ENCODE peak calls at places on chromosomes 3 and 15, in five cellular contexts. U is upper lobe of right lung; Y is adrenal gland; C is esophagus squamous epithelium; V is CD4-positive, alpha-beta memory T cell. A is an unnamed sample.

GRCh38 chr3:116340680-116341216 is 104.5 kb downstream of the LSAMP start:
- DNase-seq in U (no peak), Y (no peak), C (no peak), V (no peak), A (no peak)

GRCh38 chr3:114380233-114380645 is 86.4 kb downstream of the TIGIT start:
- DNase-seq in U (no peak), Y (peak; percentile 82), C (no peak), V (no peak), A (peak; percentile 52)

GRCh38 chr15:70156781-70157261 is 59.1 kb upstream of the TLE3 start:
- DNase-seq in U (peak; percentile 62), Y (peak; percentile 79), C (no peak), V (no peak), A (no peak)

GRCh38 chr15:61556037-61556648 is 327.0 kb upstream of the RORA start:
- DNase-seq in U (no peak), Y (no peak), C (no peak), V (no peak), A (no peak)

GRCh38 chr15:33126559-33127290 is 67.8 kb downstream of the FMN1 start:
- DNase-seq in U (peak; percentile 67), Y (peak; percentile 66), C (no peak), V (peak; percentile 76), A (peak; percentile 89)

GRCh38 chr3:31934018-31934417 is 47.0 kb downstream of the OSBPL10 start:
- DNase-seq in U (no peak), Y (no peak), C (no peak), V (no peak), A (no peak)

GRCh38 chr3:14141144-14141543 is 16.3 kb downstream of the TMEM43 start:
- DNase-seq in U (no peak), Y (peak; percentile 35), C (no peak), V (no peak), A (no peak)

GRCh38 chr15:99343836-99344551 is 92.7 kb downstream of the LRRC28 start:
- DNase-seq in U (no peak), Y (no peak), C (no peak), V (peak; percentile 17), A (no peak)

GRCh38 chr3:113151475-113152031 is 59.8 kb upstream of the BOC start:
- DNase-seq in U (no peak), Y (peak; percentile 66), C (no peak), V (no peak), A (peak; percentile 47)

GRCh38 chr3:132090921-132091320 is 56.1 kb upstream of the CPNE4 start:
- DNase-seq in U (no peak), Y (no peak), C (no peak), V (no peak), A (no peak)

GRCh38 chr3:133757701-133758319 is 11.6 kb downstream of the TF start:
- DNase-seq in U (no peak), Y (no peak), C (no peak), V (no peak), A (no peak)

GRCh38 chr3:126351771-126352475 is 5.3 kb downstream of the KLF15 start:
- DNase-seq in U (peak; percentile 63), Y (peak; percentile 48), C (no peak), V (no peak), A (no peak)

GRCh38 chr3:134008630-134009156 is 21.0 kb downstream of the SLCO2A1 start:
- DNase-seq in U (no peak), Y (peak; percentile 54), C (no peak), V (no peak), A (no peak)

GRCh38 chr3:82093641-82094040 is 332.2 kb upstream of the GBE1 start:
- DNase-seq in U (no peak), Y (no peak), C (no peak), V (no peak), A (no peak)

GRCh38 chr3:52210550-52211046 is 12.6 kb downstream of the ALAS1 start:
- DNase-seq in U (no peak), Y (no peak), C (no peak), V (no peak), A (peak; percentile 77)

GRCh38 chr3:136856665-136857064 is 5.3 kb upstream of the NCK1 start:
- DNase-seq in U (no peak), Y (no peak), C (no peak), V (no peak), A (no peak)

GRCh38 chr15:56496635-56497034 is 31.7 kb upstream of the MNS1 start:
- DNase-seq in U (no peak), Y (no peak), C (no peak), V (peak; percentile 27), A (peak; percentile 77)

GRCh38 chr3:158273646-158274045 is 163.8 kb downstream of the RSRC1 start:
- DNase-seq in U (no peak), Y (no peak), C (no peak), V (no peak), A (no peak)

GRCh38 chr3:38029400-38030125 is at the start of gene PLCD1:
- DNase-seq in U (peak; percentile 92), Y (no peak), C (no peak), V (peak; percentile 49), A (peak; percentile 89)

GRCh38 chr3:43153189-43154083 is 47.6 kb upstream of the POMGNT2 start:
- DNase-seq in U (peak; percentile 63), Y (peak; percentile 91), C (no peak), V (no peak), A (peak; percentile 57)

GRCh38 chr15:64348455-64348854 is 7.5 kb downstream of the CSNK1G1 start:
- DNase-seq in U (no peak), Y (no peak), C (no peak), V (no peak), A (no peak)

GRCh38 chr3:159829056-159829995 is 159.3 kb upstream of the IL12A start:
- DNase-seq in U (no peak), Y (peak; percentile 90), C (no peak), V (no peak), A (peak; percentile 54)

GRCh38 chr15:59703979-59704796 is 15.1 kb upstream of the BNIP2 start:
- DNase-seq in U (no peak), Y (no peak), C (no peak), V (no peak), A (no peak)

GRCh38 chr3:14948609-14949038 is 1.2 kb downstream of the NR2C2 start:
- DNase-seq in U (no peak), Y (no peak), C (no peak), V (no peak), A (no peak)

GRCh38 chr3:104669083-104669482 is 697.6 kb upstream of the ALCAM start:
- DNase-seq in U (no peak), Y (no peak), C (no peak), V (no peak), A (no peak)

GRCh38 chr3:184816654-184817053 is 4.7 kb downstream of the VPS8 start:
- DNase-seq in U (no peak), Y (no peak), C (no peak), V (no peak), A (no peak)

GRCh38 chr3:184822081-184822480 is 10.1 kb downstream of the VPS8 start:
- DNase-seq in U (no peak), Y (no peak), C (no peak), V (no peak), A (no peak)

GRCh38 chr3:184822654-184823053 is 10.7 kb downstream of the VPS8 start:
- DNase-seq in U (no peak), Y (no peak), C (no peak), V (no peak), A (no peak)

GRCh38 chr3:184820525-184820924 is 8.6 kb downstream of the VPS8 start:
- DNase-seq in U (no peak), Y (no peak), C (no peak), V (no peak), A (no peak)

GRCh38 chr3:184821034-184821433 is 9.1 kb downstream of the VPS8 start:
- DNase-seq in U (no peak), Y (no peak), C (no peak), V (no peak), A (no peak)
- H3K4me1 ChIP-seq in U (no peaks in the 10 kb centered on the region), Y (no peaks in the 10 kb centered on the region), C (no peaks in the 10 kb centered on the region), V (peaks cover under 1% of the 10 kb centered on the region), A (no peaks in the 10 kb centered on the region)

GRCh38 chr3:46094506-46094905 is 67.2 kb upstream of the XCR1 start:
- DNase-seq in U (no peak), Y (no peak), C (no peak), V (no peak), A (no peak)

GRCh38 chr3:46093327-46093932 is 66.1 kb upstream of the XCR1 start:
- DNase-seq in U (no peak), Y (no peak), C (no peak), V (no peak), A (no peak)

GRCh38 chr3:46096781-46097180 is 69.5 kb upstream of the XCR1 start:
- DNase-seq in U (no peak), Y (no peak), C (no peak), V (no peak), A (no peak)

GRCh38 chr3:46096336-46096735 is 69.1 kb upstream of the XCR1 start:
- DNase-seq in U (no peak), Y (no peak), C (no peak), V (no peak), A (no peak)

DNA sequence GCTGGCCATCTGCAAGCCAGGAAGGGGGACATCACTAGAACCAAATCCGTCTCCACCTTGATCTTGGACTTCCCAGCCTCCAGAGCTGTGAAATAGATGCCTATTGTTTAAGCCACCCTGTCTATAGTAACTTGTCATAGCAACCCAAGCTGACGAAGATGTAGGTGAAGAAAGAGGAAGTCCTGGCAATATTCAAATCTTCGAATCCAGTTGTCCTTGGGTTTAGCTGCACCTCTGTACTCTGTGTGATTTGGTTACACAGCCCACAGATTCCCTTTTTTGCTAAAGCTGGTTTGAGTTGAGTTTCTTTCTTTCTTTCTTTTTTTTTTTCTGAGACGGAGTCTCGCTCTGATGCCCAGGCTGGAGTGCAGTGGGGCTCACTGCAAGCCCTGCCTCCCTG is 68.0 kb upstream of the XCR1 start:
- DNase-seq in U (no peak), Y (no peak), C (no peak), V (no peak), A (no peak)
- H3K27me3 ChIP-seq in U (no peaks in the 10 kb centered on the region), Y (no peaks in the 10 kb centered on the region), C (peaks cover 11% of the 10 kb centered on the region), V (no peaks in the 10 kb centered on the region), A (no peaks in the 10 kb centered on the region)

GRCh38 chr15:39135989-39136388 is 444.9 kb upstream of the THBS1 start:
- DNase-seq in U (no peak), Y (no peak), C (no peak), V (no peak), A (no peak)
- H3K4me1 ChIP-seq in U (peaks cover 10% of the 10 kb centered on the region), Y (no peaks in the 10 kb centered on the region), C (no peaks in the 10 kb centered on the region), V (no peaks in the 10 kb centered on the region), A (no peaks in the 10 kb centered on the region)

DNA sequence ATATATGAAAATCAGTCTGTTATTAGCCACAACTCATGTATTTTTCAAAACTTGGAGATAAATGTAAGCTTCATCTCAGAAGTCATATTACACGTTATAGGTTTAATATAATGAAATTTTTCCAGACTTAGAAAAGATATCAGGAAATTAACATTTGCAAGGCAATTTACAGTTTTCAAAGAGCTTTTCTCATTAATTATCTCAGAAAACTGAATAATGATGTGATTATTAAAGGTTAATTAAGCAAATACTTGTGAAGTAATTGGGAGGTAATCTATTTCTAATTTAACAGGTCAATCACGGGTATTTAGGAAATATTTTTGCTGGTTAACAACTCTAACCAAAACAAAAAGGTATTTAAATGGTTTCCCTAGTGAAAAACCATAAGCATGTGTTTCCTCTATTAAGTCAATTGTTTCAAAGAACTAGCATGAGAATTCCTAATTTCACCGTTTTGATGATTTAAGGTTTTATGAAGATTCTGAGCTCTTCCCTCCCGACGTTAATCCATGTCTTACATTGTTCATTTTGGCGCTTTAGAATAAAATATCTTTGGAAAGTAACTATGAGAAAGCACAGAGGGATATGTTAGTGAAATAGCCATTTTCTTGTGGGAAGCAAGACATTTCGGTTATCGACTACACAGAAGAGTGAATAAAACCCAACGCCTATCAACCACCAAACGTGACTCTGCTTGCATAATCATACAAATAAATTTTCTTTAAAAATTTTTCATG is 1.5 kb upstream of the NEO1 start:
- DNase-seq in U (no peak), Y (no peak), C (no peak), V (no peak), A (no peak)
- H3K27me3 ChIP-seq in U (no peaks in the 10 kb centered on the region), Y (no peaks in the 10 kb centered on the region), C (peaks cover 34% of the 10 kb centered on the region), V (no peaks in the 10 kb centered on the region), A (no peaks in the 10 kb centered on the region)

GRCh38 chr3:127998596-127998995 is 53.6 kb upstream of the SEC61A1 start:
- DNase-seq in U (no peak), Y (peak; percentile 14), C (no peak), V (no peak), A (no peak)
- H3K4me1 ChIP-seq in U (no peaks in the 10 kb centered on the region), Y (no peaks in the 10 kb centered on the region), C (no peaks in the 10 kb centered on the region), V (no peaks in the 10 kb centered on the region), A (peaks cover 7% of the 10 kb centered on the region)